ENCODE peak calls at places on chromosomes 16 and 17, in nine cellular contexts. One of them, this sample, is unnamed.

GRCh38 chr17:19986941-19987714 is 9.5 kb upstream of the AKAP10 start:
- DNase-seq in mammary epithelial cell: peak
- DNase-seq in H54: no peak
- DNase-seq in activated CD4-positive, CD25-positive, alpha-beta regulatory T cell: no peak
- DNase-seq in amniotic epithelial cell: no peak
- DNase-seq in NCI-H2171 treated with DMSO at 0.1 percent for 48 hours: no peak
- DNase-seq in PC-9: no peak
- DNase-seq in fibroblast of the conjunctiva: no peak
- DNase-seq in Caco-2: peak
- DNase-seq in this sample: no peak

GRCh38 chr17:45413498-45413923 is 19.2 kb downstream of the ARHGAP27 start:
- DNase-seq in fibroblast of the conjunctiva: no peak
- DNase-seq in H54: no peak
- DNase-seq in NCI-H2171 treated with DMSO at 0.1 percent for 48 hours: no peak
- DNase-seq in amniotic epithelial cell: no peak
- DNase-seq in activated CD4-positive, CD25-positive, alpha-beta regulatory T cell: no peak
- DNase-seq in mammary epithelial cell: no peak
- DNase-seq in Caco-2: no peak
- DNase-seq in PC-9: no peak
- DNase-seq in this sample: no peak

GRCh38 chr17:74008196-74008595 is 195.3 kb upstream of the RPL38 start:
- DNase-seq in NCI-H2171 treated with DMSO at 0.1 percent for 48 hours: no peak
- DNase-seq in PC-9: no peak
- DNase-seq in Caco-2: no peak
- DNase-seq in amniotic epithelial cell: no peak
- DNase-seq in mammary epithelial cell: no peak
- DNase-seq in activated CD4-positive, CD25-positive, alpha-beta regulatory T cell: no peak
- DNase-seq in fibroblast of the conjunctiva: no peak
- DNase-seq in H54: peak
- DNase-seq in this sample: no peak

GRCh38 chr17:6019959-6020358 is 50.2 kb upstream of the WSCD1 start:
- DNase-seq in H54: no peak
- DNase-seq in Caco-2: no peak
- DNase-seq in amniotic epithelial cell: peak
- DNase-seq in activated CD4-positive, CD25-positive, alpha-beta regulatory T cell: no peak
- DNase-seq in fibroblast of the conjunctiva: no peak
- DNase-seq in PC-9: no peak
- DNase-seq in NCI-H2171 treated with DMSO at 0.1 percent for 48 hours: no peak
- DNase-seq in mammary epithelial cell: no peak
- DNase-seq in this sample: no peak

GRCh38 chr17:63639125-63639524 is 16.9 kb downstream of the MAP3K3 start:
- DNase-seq in NCI-H2171 treated with DMSO at 0.1 percent for 48 hours: no peak
- DNase-seq in Caco-2: no peak
- DNase-seq in amniotic epithelial cell: no peak
- DNase-seq in PC-9: no peak
- DNase-seq in H54: no peak
- DNase-seq in activated CD4-positive, CD25-positive, alpha-beta regulatory T cell: no peak
- DNase-seq in mammary epithelial cell: no peak
- DNase-seq in fibroblast of the conjunctiva: no peak
- DNase-seq in this sample: no peak

GRCh38 chr17:17661134-17661533 is 20.1 kb upstream of the RAI1 start:
- DNase-seq in amniotic epithelial cell: no peak
- DNase-seq in fibroblast of the conjunctiva: no peak
- DNase-seq in activated CD4-positive, CD25-positive, alpha-beta regulatory T cell: no peak
- DNase-seq in H54: no peak
- DNase-seq in PC-9: no peak
- DNase-seq in Caco-2: no peak
- DNase-seq in NCI-H2171 treated with DMSO at 0.1 percent for 48 hours: no peak
- DNase-seq in mammary epithelial cell: no peak
- DNase-seq in this sample: no peak

GRCh38 chr16:11076259-11077018 is 132.1 kb downstream of the CLEC16A start:
- DNase-seq in Caco-2: no peak
- DNase-seq in amniotic epithelial cell: no peak
- DNase-seq in NCI-H2171 treated with DMSO at 0.1 percent for 48 hours: peak
- DNase-seq in H54: no peak
- DNase-seq in PC-9: no peak
- DNase-seq in fibroblast of the conjunctiva: no peak
- DNase-seq in activated CD4-positive, CD25-positive, alpha-beta regulatory T cell: no peak
- DNase-seq in mammary epithelial cell: no peak
- DNase-seq in this sample: no peak

GRCh38 chr17:28008526-28008925 is 34.0 kb upstream of the NLK start:
- DNase-seq in H54: no peak
- DNase-seq in mammary epithelial cell: peak
- DNase-seq in amniotic epithelial cell: peak
- DNase-seq in PC-9: peak
- DNase-seq in fibroblast of the conjunctiva: no peak
- DNase-seq in NCI-H2171 treated with DMSO at 0.1 percent for 48 hours: no peak
- DNase-seq in Caco-2: peak
- DNase-seq in activated CD4-positive, CD25-positive, alpha-beta regulatory T cell: no peak
- DNase-seq in this sample: peak